ENCODE peak calls at places on chromosomes 6 and 20, in seven cellular contexts. L, T, E, A, M, K and W are unnamed samples. For H3K9me3 and H3K4me1, the result is how much of the 10 kb centered on the place peaks cover.

GRCh38 chr6:72616406-72617015 is 5.4 kb upstream of the KCNQ5 start:
- DNase-seq in L (no peak), T (no peak), E (no peak), A (no peak), M (no peak), K (peak), W (no peak)

GRCh38 chr20:40304119-40304518 is 384.9 kb downstream of the MAFB start:
- DNase-seq in L (no peak), T (no peak), E (no peak), A (no peak), M (no peak), K (no peak), W (no peak)

GRCh38 chr6:26033132-26033941 is 53.9 kb upstream of the HFE start:
- DNase-seq in L (peak), T (peak), E (peak), A (peak), M (peak), K (peak), W (peak)

GRCh38 chr20:49267327-49267726 is 10.5 kb downstream of the ZNFX1 start:
- DNase-seq in L (no peak), T (no peak), E (no peak), A (no peak), M (no peak), K (no peak), W (no peak)

GRCh38 chr6:6885521-6886088 is 222.2 kb upstream of the RREB1 start:
- DNase-seq in L (peak), T (no peak), E (no peak), A (peak), M (peak), K (no peak), W (peak)

GRCh38 chr6:24520929-24521546 is 26.3 kb downstream of the ALDH5A1 start:
- DNase-seq in L (no peak), T (no peak), E (peak), A (peak), M (peak), K (peak), W (peak)

GRCh38 chr20:43798591-43799149 is 71.9 kb upstream of the GTSF1L start:
- DNase-seq in L (no peak), T (no peak), E (no peak), A (no peak), M (no peak), K (no peak), W (no peak)

GRCh38 chr6:113763311-113763766 is 93.8 kb upstream of the MARCKS start:
- DNase-seq in L (no peak), T (no peak), E (no peak), A (no peak), M (no peak), K (no peak), W (no peak)

GRCh38 chr6:170093276-170093657 is 197.6 kb downstream of the DLL1 start:
- DNase-seq in L (no peak), T (no peak), E (no peak), A (no peak), M (peak), K (no peak), W (no peak)

GRCh38 chr6:27897580-27898206 is 14.5 kb downstream of the OR2B2 start:
- DNase-seq in L (no peak), T (no peak), E (no peak), A (no peak), M (no peak), K (no peak), W (no peak)

GRCh38 chr6:168071620-168072019 is 7.4 kb downstream of the FRMD1 start:
- DNase-seq in L (no peak), T (no peak), E (peak), A (no peak), M (no peak), K (peak), W (no peak)

GRCh38 chr6:14478396-14479225 is 361.0 kb downstream of the CD83 start:
- DNase-seq in L (no peak), T (no peak), E (no peak), A (no peak), M (no peak), K (no peak), W (no peak)

GRCh38 chr20:49561806-49562205 is 6.1 kb downstream of the PTGIS start:
- DNase-seq in L (no peak), T (no peak), E (no peak), A (no peak), M (no peak), K (no peak), W (no peak)

GRCh38 chr6:124812067-124812466 is 150.2 kb upstream of the RNF217 start:
- DNase-seq in L (no peak), T (no peak), E (no peak), A (no peak), M (no peak), K (no peak), W (no peak)

GRCh38 chr6:52958546-52959255 is 36.4 kb downstream of the GSTA4 start:
- DNase-seq in L (no peak), T (no peak), E (no peak), A (no peak), M (no peak), K (no peak), W (no peak)

GRCh38 chr6:53932502-53932901 is 137.7 kb downstream of the LRRC1 start:
- DNase-seq in L (no peak), T (no peak), E (no peak), A (no peak), M (no peak), K (no peak), W (no peak)

GRCh38 chr6:63066053-63066704 is 145.1 kb upstream of the FKBP1C start:
- DNase-seq in L (no peak), T (no peak), E (no peak), A (no peak), M (no peak), K (peak), W (no peak)

GRCh38 chr20:62795023-62795761 is 1.1 kb upstream of the MRGBP start:
- DNase-seq in L (peak), T (peak), E (peak), A (peak), M (peak), K (peak), W (peak)

GRCh38 chr20:47319517-47320252 is 36.8 kb downstream of the ZMYND8 start:
- DNase-seq in L (peak), T (no peak), E (peak), A (peak), M (peak), K (no peak), W (no peak)

GRCh38 chr6:111263837-111264236 is 176.5 kb downstream of the SLC16A10 start:
- DNase-seq in L (no peak), T (no peak), E (no peak), A (no peak), M (no peak), K (no peak), W (no peak)

GRCh38 chr20:35702051-35702823 is 3.0 kb downstream of the ROMO1 start:
- DNase-seq in L (no peak), T (no peak), E (no peak), A (no peak), M (no peak), K (no peak), W (no peak)

GRCh38 chr6:42532038-42532669 is 31.7 kb upstream of the UBR2 start:
- DNase-seq in L (peak), T (no peak), E (peak), A (peak), M (no peak), K (peak), W (peak)

GRCh38 chr6:38912378-38912777 is 136.2 kb upstream of the GLP1R start:
- DNase-seq in L (no peak), T (no peak), E (no peak), A (no peak), M (no peak), K (no peak), W (no peak)

GRCh38 chr6:122147291-122147690 is 252.2 kb upstream of the HSF2 start:
- DNase-seq in L (no peak), T (no peak), E (no peak), A (no peak), M (no peak), K (no peak), W (no peak)

GRCh38 chr20:47711046-47711752 is 74.1 kb downstream of the SULF2 start:
- DNase-seq in L (no peak), T (no peak), E (no peak), A (no peak), M (no peak), K (no peak), W (peak)

GRCh38 chr6:37480951-37481597 is 18.6 kb downstream of the CCDC167 start:
- DNase-seq in L (no peak), T (no peak), E (no peak), A (no peak), M (no peak), K (no peak), W (no peak)

GRCh38 chr6:150588862-150589499 is 10.7 kb upstream of the PLEKHG1 start:
- DNase-seq in L (no peak), T (no peak), E (no peak), A (no peak), M (no peak), K (no peak), W (no peak)

GRCh38 chr6:15366003-15366535 is 120.2 kb downstream of the JARID2 start:
- DNase-seq in L (no peak), T (no peak), E (no peak), A (no peak), M (no peak), K (no peak), W (no peak)

GRCh38 chr6:3036861-3037469 is 31.3 kb upstream of the RIPK1 start:
- DNase-seq in L (no peak), T (no peak), E (no peak), A (no peak), M (no peak), K (no peak), W (no peak)

GRCh38 chr6:92752114-92752513 is 667.2 kb downstream of the EPHA7 start:
- DNase-seq in L (no peak), T (no peak), E (no peak), A (no peak), M (no peak), K (no peak), W (no peak)

GRCh38 chr20:11891081-11891826 is 26.4 kb upstream of the BTBD3 start:
- DNase-seq in L (peak), T (no peak), E (peak), A (peak), M (peak), K (peak), W (peak)

GRCh38 chr6:37051138-37052026 is 45.9 kb downstream of the FGD2 start:
- DNase-seq in L (peak), T (peak), E (peak), A (peak), M (peak), K (peak), W (peak)

GRCh38 chr6:43772571-43773049 is 2.6 kb downstream of the VEGFA start:
- DNase-seq in L (peak), T (no peak), E (peak), A (peak), M (no peak), K (peak), W (no peak)

GRCh38 chr20:58274384-58274783 is 35.1 kb upstream of the RAB22A start:
- DNase-seq in L (no peak), T (no peak), E (no peak), A (no peak), M (no peak), K (no peak), W (no peak)

GRCh38 chr6:6218246-6219085 is 102.0 kb downstream of the F13A1 start:
- DNase-seq in L (no peak), T (no peak), E (no peak), A (peak), M (no peak), K (peak), W (no peak)

GRCh38 chr6:133818320-133818719 is 70.6 kb upstream of the TCF21 start:
- DNase-seq in L (no peak), T (no peak), E (no peak), A (no peak), M (no peak), K (no peak), W (no peak)

GRCh38 chr20:54914995-54915394 is 439.6 kb downstream of the DOK5 start:
- DNase-seq in L (no peak), T (no peak), E (no peak), A (no peak), M (no peak), K (no peak), W (no peak)
- H3K9me3 ChIP-seq in L (under half), T (under half), E (under half), A (under half), M (under half), K (under half), W (under half)

GRCh38 chr6:157762636-157763035 is 60.4 kb upstream of the SNX9 start:
- DNase-seq in L (no peak), T (no peak), E (no peak), A (no peak), M (no peak), K (peak), W (no peak)

GRCh38 chr6:157761926-157762325 is 61.1 kb upstream of the SNX9 start:
- DNase-seq in L (no peak), T (no peak), E (no peak), A (no peak), M (no peak), K (no peak), W (no peak)

GRCh38 chr6:157763129-157763893 is 59.7 kb upstream of the SNX9 start:
- DNase-seq in L (peak), T (peak), E (peak), A (peak), M (peak), K (peak), W (peak)

GRCh38 chr6:157764346-157765068 is 58.5 kb upstream of the SNX9 start:
- DNase-seq in L (peak), T (peak), E (peak), A (peak), M (peak), K (peak), W (peak)

GRCh38 chr6:157763894-157764345 is 59.1 kb upstream of the SNX9 start:
- DNase-seq in L (no peak), T (no peak), E (no peak), A (no peak), M (no peak), K (no peak), W (no peak)
- H3K4me1 ChIP-seq in L (half or more), T (under half), E (under half), A (under half), M (under half), K (under half), W (under half)

GRCh38 chr20:55977723-55978481 is 27.4 kb downstream of the CBLN4 start:
- DNase-seq in L (no peak), T (no peak), E (no peak), A (peak), M (peak), K (no peak), W (peak)
- H3K9me3 ChIP-seq in L (under half), T (under half), E (under half), A (under half), M (under half), K (under half), W (under half)

DNA sequence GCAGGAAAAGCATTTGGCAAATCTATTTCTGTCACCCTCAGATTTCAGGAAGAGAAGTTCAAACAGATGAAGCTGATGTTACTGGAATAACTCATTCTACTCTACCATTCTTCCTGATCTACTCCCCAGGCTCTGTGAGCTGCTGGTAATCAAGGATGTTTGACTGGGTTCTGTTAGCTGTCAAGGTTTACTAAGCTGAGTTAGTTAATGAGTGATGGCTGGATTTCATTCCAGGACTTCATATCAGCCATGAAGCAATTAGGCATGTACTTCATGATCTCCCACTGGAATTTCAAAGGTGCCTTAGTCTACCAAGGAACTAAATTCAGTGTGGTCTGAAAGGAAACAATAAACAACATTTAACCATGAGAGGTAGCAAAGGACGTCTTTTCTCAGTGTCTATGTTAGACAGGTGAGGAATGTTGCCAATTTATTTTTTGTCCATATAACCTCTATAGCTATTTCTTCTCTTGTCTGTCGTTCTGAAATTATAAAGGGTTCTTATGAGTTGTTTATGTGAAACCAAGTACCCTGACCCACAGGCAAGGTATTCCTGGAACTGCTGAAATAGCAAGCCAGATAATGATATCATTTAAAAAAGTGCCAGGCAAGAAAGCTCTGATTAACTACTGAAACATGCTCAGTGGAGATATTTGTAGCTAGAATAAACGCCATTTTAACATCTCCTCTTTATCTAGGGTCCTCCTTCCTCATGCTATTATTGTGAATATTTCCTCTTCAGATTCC is 112.9 kb downstream of the BACH2 start:
- DNase-seq in L (no peak), T (no peak), E (no peak), A (no peak), M (no peak), K (no peak), W (no peak)
- H3K4me1 ChIP-seq in L (under half), T (under half), E (under half), A (under half), M (under half), K (under half), W (under half)

DNA sequence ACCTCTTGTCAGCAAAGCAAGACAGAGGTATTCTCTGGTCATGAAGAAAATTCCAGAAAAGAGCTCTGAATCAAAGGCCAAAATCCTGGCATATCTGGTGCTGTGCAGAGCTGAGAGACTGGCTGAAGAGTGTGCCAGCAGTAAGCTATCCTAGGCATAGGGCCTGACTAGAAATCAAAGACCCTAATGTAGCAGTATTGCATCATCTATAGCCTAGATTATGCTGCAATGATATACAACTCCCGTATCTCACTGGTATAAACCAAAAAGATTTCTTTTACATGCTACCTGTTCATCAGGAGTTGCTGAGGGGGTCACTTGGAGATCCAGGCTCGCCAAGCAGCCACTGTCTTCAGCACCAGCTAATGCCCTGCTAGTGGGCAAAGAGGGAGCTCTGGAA is 30.9 kb upstream of the TRIM39 start:
- DNase-seq in L (no peak), T (no peak), E (no peak), A (no peak), M (no peak), K (no peak), W (no peak)
- H3K9me3 ChIP-seq in L (under half), T (under half), E (under half), A (under half), M (under half), K (under half), W (under half)

GRCh38 chr6:81376745-81377144 is 375.7 kb downstream of the TENT5A start:
- DNase-seq in L (no peak), T (no peak), E (no peak), A (no peak), M (no peak), K (no peak), W (no peak)

GRCh38 chr6:81381382-81381916 is 371.0 kb downstream of the TENT5A start:
- DNase-seq in L (no peak), T (no peak), E (no peak), A (no peak), M (no peak), K (no peak), W (no peak)

GRCh38 chr6:81382852-81383251 is 369.6 kb downstream of the TENT5A start:
- DNase-seq in L (no peak), T (no peak), E (no peak), A (no peak), M (no peak), K (no peak), W (no peak)

GRCh38 chr6:81383472-81383871 is 369.0 kb downstream of the TENT5A start:
- DNase-seq in L (no peak), T (no peak), E (no peak), A (no peak), M (no peak), K (no peak), W (no peak)

DNA sequence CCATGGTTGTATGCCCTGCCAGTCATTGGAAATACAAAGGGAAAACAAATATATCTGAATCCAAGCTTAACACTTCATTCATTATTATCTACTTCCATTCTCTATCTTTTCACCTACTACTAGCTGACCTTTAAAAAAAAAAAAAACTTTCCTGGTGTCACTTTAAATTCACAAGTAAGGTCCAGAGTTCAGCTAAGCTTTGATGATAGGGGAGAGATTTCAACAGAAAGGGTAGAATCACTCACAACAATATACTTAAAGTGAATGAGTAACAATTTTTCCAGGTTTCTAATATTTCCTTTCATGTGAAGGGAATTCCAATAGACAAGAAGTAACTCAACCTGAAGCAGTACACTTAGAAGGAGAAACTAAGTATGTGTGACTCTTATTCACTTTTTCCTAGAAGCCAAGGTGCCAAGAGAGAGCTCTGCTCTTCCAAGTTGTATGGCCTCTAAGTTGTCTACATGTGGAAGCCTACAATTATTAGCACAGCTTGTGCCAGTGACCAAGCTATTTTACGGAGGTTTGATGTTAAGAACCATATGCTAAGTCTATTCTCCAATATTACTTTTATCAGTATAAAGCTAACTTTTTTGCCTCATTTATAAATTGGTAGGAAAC is 371.7 kb downstream of the TENT5A start:
- DNase-seq in L (no peak), T (no peak), E (no peak), A (no peak), M (no peak), K (no peak), W (no peak)
- H3K4me1 ChIP-seq in L (under half), T (under half), E (under half), A (under half), M (under half), K (under half), W (under half)

GRCh38 chr6:137181876-137182653 is 8.6 kb upstream of the IL22RA2 start:
- DNase-seq in L (no peak), T (no peak), E (no peak), A (no peak), M (no peak), K (no peak), W (no peak)
- H3K9me3 ChIP-seq in L (under half), T (under half), E (under half), A (under half), M (under half), K (under half), W (under half)

GRCh38 chr20:33815671-33816070 is 4.5 kb downstream of the CHMP4B start:
- DNase-seq in L (no peak), T (no peak), E (no peak), A (no peak), M (no peak), K (no peak), W (no peak)

GRCh38 chr20:33812673-33813462 is 1.7 kb downstream of the CHMP4B start:
- DNase-seq in L (no peak), T (no peak), E (peak), A (no peak), M (no peak), K (no peak), W (no peak)

GRCh38 chr20:33816191-33816590 is 5.0 kb downstream of the CHMP4B start:
- DNase-seq in L (no peak), T (no peak), E (no peak), A (no peak), M (no peak), K (no peak), W (no peak)

GRCh38 chr20:33811763-33812672 is 870 bp downstream of the CHMP4B start:
- DNase-seq in L (peak), T (peak), E (no peak), A (peak), M (peak), K (peak), W (peak)

GRCh38 chr20:33814238-33814712 is 3.1 kb downstream of the CHMP4B start:
- DNase-seq in L (no peak), T (no peak), E (peak), A (no peak), M (no peak), K (no peak), W (no peak)
- H3K4me1 ChIP-seq in L (half or more), T (under half), E (under half), A (under half), M (under half), K (under half), W (under half)